ENCODE peak calls at places on chromosomes 1 and 21, in four cellular contexts. H, Y, Q and A are unnamed samples.

GRCh38 chr1:15994590-15995351 is 9.3 kb upstream of the SRARP start:
- DNase-seq in Y (no peak), H (peak; percentile 54), Q (no peak), A (no peak)

GRCh38 chr1:166594646-166595045 is 244.6 kb upstream of the POGK start:
- DNase-seq in Y (no peak), Q (no peak), H (no peak), A (no peak)

GRCh38 chr1:241499910-241500309 is 19.6 kb downstream of the FH start:
- DNase-seq in H (no peak), Q (no peak), Y (no peak), A (peak; percentile 23)

GRCh38 chr1:245537992-245538391 is 383.2 kb downstream of the KIF26B start:
- DNase-seq in Q (no peak), Y (no peak), H (no peak), A (no peak)

GRCh38 chr1:235910357-235911299 is 43.9 kb upstream of the LYST start:
- DNase-seq in Q (no peak), Y (no peak), H (peak; percentile 53), A (peak; percentile 78)

GRCh38 chr1:96520542-96520941 is 201.0 kb upstream of the PTBP2 start:
- DNase-seq in H (peak; percentile 39), Q (no peak), Y (no peak), A (no peak)

GRCh38 chr21:26795866-26796329 is 49.3 kb downstream of the ADAMTS1 start:
- DNase-seq in H (peak; percentile 97), Q (no peak), Y (no peak), A (peak; percentile 81)

GRCh38 chr1:180616441-180616840 is 15.4 kb upstream of the XPR1 start:
- DNase-seq in Q (no peak), Y (no peak), H (no peak), A (peak; percentile 84)

GRCh38 chr1:243849089-243850012 is 692 bp downstream of the AKT3 start:
- DNase-seq in Y (peak; percentile 33), H (peak; percentile 65), Q (peak; percentile 74), A (peak; percentile 31)

GRCh38 chr21:29184047-29184446 is 53.6 kb downstream of the MAP3K7CL start:
- DNase-seq in Q (no peak), Y (no peak), H (no peak), A (no peak)

GRCh38 chr1:19387045-19387467 is 74.9 kb downstream of the SLC66A1 start:
- DNase-seq in H (no peak), Y (no peak), Q (no peak), A (no peak)

GRCh38 chr1:179095924-179096323 is 14.1 kb downstream of the TOR3A start:
- DNase-seq in Q (no peak), Y (no peak), H (no peak), A (no peak)

GRCh38 chr21:45846373-45847160 is 135.0 kb upstream of the COL6A1 start:
- DNase-seq in Y (no peak), H (peak; percentile 80), Q (no peak), A (peak; percentile 37)

GRCh38 chr1:17089496-17089895 is 29.8 kb downstream of the PADI2 start:
- DNase-seq in H (no peak), Y (no peak), Q (no peak), A (no peak)

GRCh38 chr1:231924183-231924582 is 297.6 kb downstream of the DISC1 start:
- DNase-seq in Y (no peak), Q (no peak), H (no peak), A (no peak)

GRCh38 chr1:246518456-246519205 is 11.6 kb upstream of the SMYD3 start:
- DNase-seq in Y (no peak), H (no peak), Q (no peak), A (no peak)

GRCh38 chr1:214429951-214430742 is 121.3 kb downstream of the PTPN14 start:
- DNase-seq in H (no peak), Y (no peak), Q (no peak), A (no peak)